ENCODE peak calls at places on chromosomes 4 and X, in four cellular contexts. J is mucosa of gallbladder, P is endodermal cell, T is tibial nerve. U is an unnamed sample.
A peak's percentile ranks its signal among the peaks of the same experiment; 100 is the strongest.

GRCh38 chr4:94758700-94759399 is 1.1 kb downstream of the BMPR1B start:
- DNase-seq in J (no peak), P (peak; percentile 77), T (no peak), U (no peak)

GRCh38 chr4:108313546-108314339 is 145.0 kb upstream of the LEF1 start:
- DNase-seq in J (no peak), P (peak; percentile 52), T (no peak), U (no peak)

GRCh38 chrX:14697453-14697852 is 168.1 kb downstream of the GLRA2 start:
- DNase-seq in J (no peak), P (peak; percentile 84), T (no peak), U (no peak)

GRCh38 chr4:34181311-34181808 is 2063.0 kb downstream of the ARAP2 start:
- DNase-seq in J (no peak), P (no peak), T (no peak), U (no peak)

GRCh38 chrX:24498181-24498580 is 33.1 kb downstream of the PDK3 start:
- DNase-seq in J (no peak), P (peak; percentile 61), T (peak; percentile 13), U (peak; percentile 26)

GRCh38 chr4:184937745-184938144 is 80.5 kb upstream of the HELT start:
- DNase-seq in J (no peak), P (no peak), T (no peak), U (no peak)

GRCh38 chrX:105063743-105064142 is 156.8 kb downstream of the TEX13A start:
- DNase-seq in J (no peak), P (peak; percentile 67), T (no peak), U (no peak)

GRCh38 chrX:53445977-53446376 is 11.8 kb upstream of the HSD17B10 start:
- DNase-seq in J (no peak), P (peak; percentile 77), T (no peak), U (no peak)

GRCh38 chr4:81631958-81632439 is 160.3 kb upstream of the RASGEF1B start:
- DNase-seq in J (no peak), P (no peak), T (no peak), U (no peak)

GRCh38 chrX:135530097-135530496 is 9.6 kb downstream of the INTS6L start:
- DNase-seq in J (no peak), P (no peak), T (no peak), U (no peak)

U was measured in uterus.